ENCODE peak calls at places on chromosomes 11 and 22, in five cellular contexts. Z is stimulated activated CD4-positive, alpha-beta T cell treated with anti-CD3 and anti-CD28 coated beads, Interleukin-15, amount 100 ng/mL, for 48 hours; M is AG04450; Y is NCI-H2081; P is ascending aorta. N is an unnamed sample.

GRCh38 chr22:50307891-50308596 is 598 bp upstream of the PLXNB2 start:
- DNase-seq in Z (no peak), M (no peak), Y (no peak), P (no peak), N (no peak)

GRCh38 chr11:68843703-68844312 is 2.1 kb upstream of the CPT1A start:
- DNase-seq in Z (peak), M (no peak), Y (peak), P (no peak), N (peak)

GRCh38 chr22:27732391-27732790 is 69.2 kb downstream of the MN1 start:
- DNase-seq in Z (no peak), M (no peak), Y (no peak), P (no peak), N (no peak)

GRCh38 chr22:22948651-22949611 is 61.3 kb downstream of the IGLL5 start:
- DNase-seq in Z (no peak), M (no peak), Y (no peak), P (no peak), N (no peak)

GRCh38 chr11:105392546-105392945 is 217.3 kb upstream of the GRIA4 start:
- DNase-seq in Z (no peak), M (no peak), Y (no peak), P (no peak), N (no peak)

GRCh38 chr22:17861909-17862308 is 87.6 kb upstream of the BID start:
- DNase-seq in Z (no peak), M (no peak), Y (no peak), P (no peak), N (no peak)

GRCh38 chr11:86669424-86669823 is 3.0 kb downstream of the ME3 start:
- DNase-seq in Z (no peak), M (no peak), Y (no peak), P (no peak), N (no peak)

GRCh38 chr11:78292109-78292803 is 103.5 kb downstream of the USP35 start:
- DNase-seq in Z (no peak), M (no peak), Y (no peak), P (no peak), N (no peak)

GRCh38 chr11:103170865-103171264 is 61.6 kb downstream of the DYNC2H1 start:
- DNase-seq in Z (no peak), M (peak), Y (no peak), P (no peak), N (no peak)

GRCh38 chr11:47408598-47409439 is 429 bp downstream of the SLC39A13 start:
- DNase-seq in Z (no peak), M (peak), Y (peak), P (peak), N (no peak)

GRCh38 chr22:24157783-24158170 is 23.5 kb upstream of the SUSD2 start:
- DNase-seq in Z (no peak), M (no peak), Y (no peak), P (peak), N (no peak)

GRCh38 chr11:57424802-57425564 is 1.9 kb downstream of the SLC43A3 start:
- DNase-seq in Z (peak), M (peak), Y (no peak), P (peak), N (no peak)

GRCh38 chr22:48478124-48478523 is 1349.5 kb downstream of the BRD1 start:
- DNase-seq in Z (no peak), M (no peak), Y (no peak), P (no peak), N (no peak)

GRCh38 chr11:112122206-112122605 is 35.5 kb downstream of the SDHD start:
- DNase-seq in Z (no peak), M (no peak), Y (no peak), P (no peak), N (no peak)

GRCh38 chr11:35029979-35030378 is 109.0 kb upstream of the CD44 start:
- DNase-seq in Z (no peak), M (no peak), Y (no peak), P (no peak), N (no peak)

GRCh38 chr11:57588038-57588710 is 9.3 kb upstream of the SERPING1 start:
- DNase-seq in Z (no peak), M (no peak), Y (no peak), P (no peak), N (no peak)

GRCh38 chr22:19169002-19169946 is 9.3 kb downstream of the SLC25A1 start:
- DNase-seq in Z (no peak), M (no peak), Y (no peak), P (no peak), N (no peak)

GRCh38 chr22:46405925-46406324 is 70.4 kb downstream of the TRMU start:
- DNase-seq in Z (no peak), M (no peak), Y (no peak), P (no peak), N (no peak)

GRCh38 chr22:48837341-48837935 is 990.2 kb downstream of the BRD1 start:
- DNase-seq in Z (no peak), M (no peak), Y (no peak), P (peak), N (no peak)

GRCh38 chr11:95831198-95831883 is 41.0 kb downstream of the CEP57 start:
- DNase-seq in Z (no peak), M (peak), Y (no peak), P (no peak), N (no peak)

GRCh38 chr11:77411238-77411637 is 62.7 kb downstream of the PAK1 start:
- DNase-seq in Z (no peak), M (no peak), Y (no peak), P (no peak), N (no peak)

N was measured in HuH-7.